ENCODE peak calls at places on chromosomes 1 and 21, in eight cellular contexts. One of them, this sample, is unnamed. For H3K27me3, the result is how much of the 10 kb centered on the place peaks cover.

GRCh38 chr1:12446593-12446992 is 171.4 kb downstream of the DHRS3 start:
- DNase-seq in lung: no peak
- DNase-seq in cardiac muscle cell: no peak
- DNase-seq in PC-9: no peak
- DNase-seq in GM23338: no peak
- DNase-seq in spleen: no peak
- DNase-seq in brain microvascular endothelial cell: no peak
- DNase-seq in left ventricle myocardium inferior: no peak
- DNase-seq in this sample: no peak

GRCh38 chr1:64956241-64956640 is 10.1 kb downstream of the JAK1 start:
- DNase-seq in cardiac muscle cell: peak
- DNase-seq in GM23338: no peak
- DNase-seq in brain microvascular endothelial cell: peak
- DNase-seq in left ventricle myocardium inferior: no peak
- DNase-seq in lung: no peak
- DNase-seq in spleen: no peak
- DNase-seq in PC-9: no peak
- DNase-seq in this sample: no peak

GRCh38 chr1:170604065-170604464 is 59.9 kb upstream of the PRRX1 start:
- DNase-seq in spleen: no peak
- DNase-seq in left ventricle myocardium inferior: no peak
- DNase-seq in GM23338: no peak
- DNase-seq in brain microvascular endothelial cell: no peak
- DNase-seq in cardiac muscle cell: peak
- DNase-seq in PC-9: no peak
- DNase-seq in lung: no peak
- DNase-seq in this sample: no peak

GRCh38 chr21:37944492-37944891 is 28.2 kb upstream of the KCNJ6 start:
- DNase-seq in GM23338: no peak
- DNase-seq in left ventricle myocardium inferior: no peak
- DNase-seq in brain microvascular endothelial cell: no peak
- DNase-seq in spleen: no peak
- DNase-seq in lung: no peak
- DNase-seq in cardiac muscle cell: no peak
- DNase-seq in PC-9: no peak
- DNase-seq in this sample: no peak

GRCh38 chr1:180912801-180913616 is at the start of gene KIAA1614:
- DNase-seq in GM23338: peak
- DNase-seq in left ventricle myocardium inferior: peak
- DNase-seq in lung: no peak
- DNase-seq in cardiac muscle cell: peak
- DNase-seq in spleen: no peak
- DNase-seq in brain microvascular endothelial cell: no peak
- DNase-seq in PC-9: no peak
- DNase-seq in this sample: peak

GRCh38 chr1:40732756-40733301 is 41.3 kb downstream of the NFYC start:
- DNase-seq in PC-9: no peak
- DNase-seq in brain microvascular endothelial cell: no peak
- DNase-seq in cardiac muscle cell: peak
- DNase-seq in lung: no peak
- DNase-seq in left ventricle myocardium inferior: no peak
- DNase-seq in GM23338: no peak
- DNase-seq in spleen: no peak
- DNase-seq in this sample: no peak

GRCh38 chr1:27634166-27634981 is 611 bp downstream of the FGR start:
- DNase-seq in lung: no peak
- DNase-seq in left ventricle myocardium inferior: peak
- DNase-seq in cardiac muscle cell: peak
- DNase-seq in spleen: peak
- DNase-seq in brain microvascular endothelial cell: no peak
- DNase-seq in PC-9: no peak
- DNase-seq in GM23338: peak
- DNase-seq in this sample: no peak

GRCh38 chr1:20604678-20605077 is 15.8 kb downstream of the CDA start:
- DNase-seq in spleen: no peak
- DNase-seq in cardiac muscle cell: no peak
- DNase-seq in left ventricle myocardium inferior: no peak
- DNase-seq in lung: no peak
- DNase-seq in GM23338: no peak
- DNase-seq in PC-9: peak
- DNase-seq in brain microvascular endothelial cell: no peak
- DNase-seq in this sample: no peak

GRCh38 chr1:167862432-167863076 is 51.4 kb downstream of the ADCY10 start:
- DNase-seq in left ventricle myocardium inferior: no peak
- DNase-seq in GM23338: no peak
- DNase-seq in lung: no peak
- DNase-seq in cardiac muscle cell: no peak
- DNase-seq in spleen: no peak
- DNase-seq in brain microvascular endothelial cell: peak
- DNase-seq in PC-9: no peak
- DNase-seq in this sample: no peak

GRCh38 chr1:207810606-207811295 is 58.9 kb downstream of the CD46 start:
- DNase-seq in GM23338: no peak
- DNase-seq in PC-9: no peak
- DNase-seq in spleen: no peak
- DNase-seq in left ventricle myocardium inferior: no peak
- DNase-seq in lung: peak
- DNase-seq in brain microvascular endothelial cell: no peak
- DNase-seq in cardiac muscle cell: no peak
- DNase-seq in this sample: no peak

GRCh38 chr1:24702511-24703293 is 42.5 kb upstream of the CLIC4 start:
- DNase-seq in spleen: no peak
- DNase-seq in left ventricle myocardium inferior: no peak
- DNase-seq in brain microvascular endothelial cell: no peak
- DNase-seq in lung: no peak
- DNase-seq in PC-9: peak
- DNase-seq in GM23338: peak
- DNase-seq in cardiac muscle cell: peak
- DNase-seq in this sample: no peak

GRCh38 chr1:237043846-237044636 is 2.1 kb downstream of the RYR2 start:
- DNase-seq in brain microvascular endothelial cell: no peak
- DNase-seq in left ventricle myocardium inferior: peak
- DNase-seq in lung: no peak
- DNase-seq in cardiac muscle cell: no peak
- DNase-seq in GM23338: peak
- DNase-seq in spleen: no peak
- DNase-seq in PC-9: no peak
- DNase-seq in this sample: no peak

DNA sequence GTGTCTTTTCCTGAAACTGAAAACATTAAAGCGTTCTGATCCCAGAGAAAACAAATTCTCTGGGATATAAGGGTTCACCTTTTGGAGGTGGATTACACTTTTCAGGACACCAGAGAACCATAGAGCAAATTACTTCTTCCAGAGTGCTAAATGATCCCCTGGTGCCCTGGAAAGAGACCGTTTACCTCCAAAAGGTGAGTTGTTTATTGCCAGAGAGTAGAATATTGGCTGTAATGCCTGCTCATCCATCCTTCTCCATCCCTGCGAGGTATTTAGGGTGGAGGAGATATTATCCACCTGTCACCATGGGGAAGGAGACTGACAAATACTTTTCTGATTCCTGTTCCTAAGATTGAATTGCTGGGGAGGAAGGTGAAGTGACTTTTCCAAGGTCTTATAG is 30.4 kb downstream of the PBX1 start:
- DNase-seq in left ventricle myocardium inferior: no peak
- DNase-seq in lung: no peak
- DNase-seq in PC-9: no peak
- DNase-seq in cardiac muscle cell: no peak
- DNase-seq in brain microvascular endothelial cell: no peak
- DNase-seq in spleen: no peak
- DNase-seq in GM23338: no peak
- DNase-seq in this sample: no peak
- H3K4me3 ChIP-seq in left ventricle myocardium inferior: peak
- H3K4me3 ChIP-seq in lung: no peak
- H3K4me3 ChIP-seq in PC-9: no peak
- H3K4me3 ChIP-seq in cardiac muscle cell: peak
- H3K4me3 ChIP-seq in brain microvascular endothelial cell: no peak
- H3K4me3 ChIP-seq in spleen: no peak
- H3K4me3 ChIP-seq in GM23338: peak
- H3K4me3 ChIP-seq in this sample: peak

DNA sequence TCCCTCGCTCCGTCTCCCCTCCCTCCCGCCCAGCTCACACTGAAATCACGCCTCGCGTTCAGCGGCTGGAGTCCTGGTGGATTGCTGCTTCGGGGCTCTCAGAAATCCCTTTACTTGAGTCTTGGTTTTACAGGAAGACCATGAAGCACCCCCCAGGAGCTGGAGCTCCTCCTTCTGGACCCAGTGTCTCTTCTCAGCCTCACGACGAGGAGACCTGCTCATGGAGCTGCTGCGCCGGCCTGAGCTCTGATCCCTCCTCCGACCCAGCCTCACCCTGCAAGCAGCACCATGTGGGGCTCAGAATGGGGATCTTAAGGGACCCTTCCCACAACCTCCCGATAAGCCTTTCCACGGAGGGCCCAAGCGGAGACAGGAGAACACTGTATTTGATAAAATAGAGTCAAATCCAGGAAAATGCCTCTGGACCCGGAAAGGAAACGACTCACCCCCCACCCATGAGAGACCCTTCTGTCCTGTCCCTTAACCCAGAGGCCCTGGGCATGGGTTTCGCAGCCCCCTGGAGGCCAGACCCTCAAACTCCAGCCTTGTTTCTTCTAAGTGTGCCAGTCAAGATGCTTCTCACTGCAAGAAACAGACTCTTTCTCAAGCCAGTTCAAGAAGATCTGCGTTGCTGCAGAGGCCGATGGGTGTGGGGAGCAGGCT is 26.0 kb downstream of the PDE9A start:
- DNase-seq in brain microvascular endothelial cell: no peak
- DNase-seq in PC-9: no peak
- DNase-seq in GM23338: peak
- DNase-seq in spleen: peak
- DNase-seq in left ventricle myocardium inferior: no peak
- DNase-seq in lung: no peak
- DNase-seq in cardiac muscle cell: no peak
- DNase-seq in this sample: no peak
- H3K27me3 ChIP-seq in brain microvascular endothelial cell: half or more
- H3K27me3 ChIP-seq in PC-9: under half
- H3K27me3 ChIP-seq in GM23338: under half
- H3K27me3 ChIP-seq in spleen: under half
- H3K27me3 ChIP-seq in left ventricle myocardium inferior: half or more
- H3K27me3 ChIP-seq in lung: under half
- H3K27me3 ChIP-seq in cardiac muscle cell: under half
- H3K27me3 ChIP-seq in this sample: under half

GRCh38 chr1:198643001-198643400 is 4.2 kb downstream of the PTPRC start:
- DNase-seq in cardiac muscle cell: no peak
- DNase-seq in GM23338: no peak
- DNase-seq in lung: no peak
- DNase-seq in brain microvascular endothelial cell: no peak
- DNase-seq in PC-9: no peak
- DNase-seq in spleen: no peak
- DNase-seq in left ventricle myocardium inferior: no peak
- DNase-seq in this sample: no peak

GRCh38 chr1:198639581-198640235 is 868 bp downstream of the PTPRC start:
- DNase-seq in left ventricle myocardium inferior: no peak
- DNase-seq in PC-9: no peak
- DNase-seq in lung: no peak
- DNase-seq in spleen: no peak
- DNase-seq in brain microvascular endothelial cell: no peak
- DNase-seq in GM23338: no peak
- DNase-seq in cardiac muscle cell: no peak
- DNase-seq in this sample: no peak

GRCh38 chr1:198643827-198644226 is 5.0 kb downstream of the PTPRC start:
- DNase-seq in PC-9: no peak
- DNase-seq in cardiac muscle cell: no peak
- DNase-seq in left ventricle myocardium inferior: no peak
- DNase-seq in brain microvascular endothelial cell: no peak
- DNase-seq in spleen: no peak
- DNase-seq in GM23338: no peak
- DNase-seq in lung: no peak
- DNase-seq in this sample: no peak

GRCh38 chr1:198641506-198641905 is 2.7 kb downstream of the PTPRC start:
- DNase-seq in spleen: no peak
- DNase-seq in GM23338: no peak
- DNase-seq in left ventricle myocardium inferior: no peak
- DNase-seq in brain microvascular endothelial cell: no peak
- DNase-seq in lung: no peak
- DNase-seq in PC-9: no peak
- DNase-seq in cardiac muscle cell: no peak
- DNase-seq in this sample: no peak

DNA sequence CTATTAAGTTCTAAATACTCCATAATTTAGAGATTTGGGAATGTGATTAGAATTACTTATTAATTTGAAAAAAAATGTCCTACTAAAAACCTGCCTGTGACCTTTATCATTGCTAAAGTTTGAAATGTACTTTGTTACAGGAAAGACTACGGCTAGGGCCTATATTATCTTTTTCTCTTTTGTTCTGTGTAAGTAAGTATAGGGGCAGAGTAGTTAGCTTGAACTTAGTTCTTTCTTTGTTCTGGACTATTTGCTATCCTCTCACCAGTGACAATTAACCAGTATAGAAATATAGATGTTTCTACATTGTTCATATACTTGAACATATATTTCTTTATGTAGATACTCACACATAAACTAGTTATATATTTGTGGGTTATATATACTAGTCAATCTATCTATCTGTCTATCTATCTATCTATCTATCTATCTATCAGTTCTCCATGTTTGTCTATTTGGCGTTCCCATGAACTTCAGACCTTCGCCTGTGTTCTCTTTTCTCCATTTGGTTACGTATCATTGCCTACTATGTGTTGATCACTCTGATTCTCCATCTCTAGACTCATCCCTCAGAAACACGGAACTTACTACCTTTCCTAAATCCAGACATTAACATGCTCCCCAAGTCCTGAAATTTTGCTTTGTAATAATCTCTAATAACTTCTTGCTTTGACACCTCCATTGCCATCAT is 3.3 kb downstream of the PTPRC start:
- DNase-seq in lung: no peak
- DNase-seq in GM23338: no peak
- DNase-seq in spleen: no peak
- DNase-seq in PC-9: no peak
- DNase-seq in brain microvascular endothelial cell: no peak
- DNase-seq in left ventricle myocardium inferior: no peak
- DNase-seq in cardiac muscle cell: no peak
- DNase-seq in this sample: no peak
- H3K27ac ChIP-seq in lung: no peak
- H3K27ac ChIP-seq in GM23338: no peak
- H3K27ac ChIP-seq in spleen: peak
- H3K27ac ChIP-seq in PC-9: no peak
- H3K27ac ChIP-seq in brain microvascular endothelial cell: no peak
- H3K27ac ChIP-seq in left ventricle myocardium inferior: no peak
- H3K27ac ChIP-seq in cardiac muscle cell: no peak
- H3K27ac ChIP-seq in this sample: no peak

DNA sequence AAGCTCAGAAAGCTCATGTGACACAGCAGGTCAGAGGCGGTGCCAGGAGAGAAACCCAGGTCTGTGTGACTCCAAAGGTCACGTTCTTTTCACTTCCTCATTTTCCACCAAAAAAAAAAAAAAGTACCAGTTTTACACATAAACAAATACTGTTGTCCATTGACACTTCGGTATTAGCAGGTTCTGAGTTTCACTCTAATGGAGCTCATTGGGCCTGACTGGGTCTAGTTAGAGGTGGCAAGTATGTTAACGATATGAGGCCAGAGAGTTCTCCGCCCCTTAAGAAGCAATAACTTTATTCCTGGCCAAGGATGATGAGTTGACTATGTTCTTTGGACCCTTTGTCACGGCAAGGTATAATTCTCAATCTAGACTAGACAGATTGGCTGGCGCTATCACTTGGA is 30.0 kb upstream of the SDE2 start:
- DNase-seq in brain microvascular endothelial cell: no peak
- DNase-seq in cardiac muscle cell: no peak
- DNase-seq in spleen: peak
- DNase-seq in PC-9: no peak
- DNase-seq in left ventricle myocardium inferior: no peak
- DNase-seq in GM23338: no peak
- DNase-seq in lung: no peak
- DNase-seq in this sample: peak
- H3K4me3 ChIP-seq in brain microvascular endothelial cell: no peak
- H3K4me3 ChIP-seq in cardiac muscle cell: no peak
- H3K4me3 ChIP-seq in spleen: no peak
- H3K4me3 ChIP-seq in PC-9: no peak
- H3K4me3 ChIP-seq in left ventricle myocardium inferior: no peak
- H3K4me3 ChIP-seq in GM23338: no peak
- H3K4me3 ChIP-seq in lung: no peak
- H3K4me3 ChIP-seq in this sample: no peak